ENCODE peak calls at places on chromosomes 1 and 21, in nine cellular contexts. One of them, this sample, is unnamed.

GRCh38 chr21:44931137-44931500 is 8.7 kb upstream of the SLX9 start:
- DNase-seq in GM04503: no peak
- DNase-seq in activated CD4-positive, alpha-beta T cell treated with anti-CD3 and anti-CD28 coated beads, Interleukin-2, amount 10 ng/mL, durations not matched to agents 7 days and 5 days: peak
- DNase-seq in right cardiac atrium: no peak
- DNase-seq in stimulated activated CD8-positive, alpha-beta memory T cell treated with anti-CD3 and anti-CD28 coated beads, Interleukin-2, amount 100 ng/mL, for 48 hours: no peak
- DNase-seq in natural killer cell: no peak
- DNase-seq in memory B cell: peak
- DNase-seq in A549: no peak
- DNase-seq in stimulated activated CD4-positive, alpha-beta T cell treated with anti-CD3 and anti-CD28 coated beads, Interleukin-12 subunit alpha, Interleukin-12 subunit beta, amount 100 ng/mL, for 48 hours: no peak
- DNase-seq in this sample: peak

GRCh38 chr1:247681288-247681897 is 1.9 kb upstream of the OR13G1 start:
- DNase-seq in natural killer cell: no peak
- DNase-seq in stimulated activated CD4-positive, alpha-beta T cell treated with anti-CD3 and anti-CD28 coated beads, Interleukin-12 subunit alpha, Interleukin-12 subunit beta, amount 100 ng/mL, for 48 hours: peak
- DNase-seq in activated CD4-positive, alpha-beta T cell treated with anti-CD3 and anti-CD28 coated beads, Interleukin-2, amount 10 ng/mL, durations not matched to agents 7 days and 5 days: peak
- DNase-seq in memory B cell: peak
- DNase-seq in A549: peak
- DNase-seq in right cardiac atrium: peak
- DNase-seq in GM04503: no peak
- DNase-seq in stimulated activated CD8-positive, alpha-beta memory T cell treated with anti-CD3 and anti-CD28 coated beads, Interleukin-2, amount 100 ng/mL, for 48 hours: no peak
- DNase-seq in this sample: peak

GRCh38 chr21:27108228-27108627 is 141.3 kb upstream of the ADAMTS5 start:
- DNase-seq in stimulated activated CD4-positive, alpha-beta T cell treated with anti-CD3 and anti-CD28 coated beads, Interleukin-12 subunit alpha, Interleukin-12 subunit beta, amount 100 ng/mL, for 48 hours: no peak
- DNase-seq in GM04503: no peak
- DNase-seq in A549: no peak
- DNase-seq in activated CD4-positive, alpha-beta T cell treated with anti-CD3 and anti-CD28 coated beads, Interleukin-2, amount 10 ng/mL, durations not matched to agents 7 days and 5 days: no peak
- DNase-seq in natural killer cell: no peak
- DNase-seq in right cardiac atrium: no peak
- DNase-seq in memory B cell: no peak
- DNase-seq in stimulated activated CD8-positive, alpha-beta memory T cell treated with anti-CD3 and anti-CD28 coated beads, Interleukin-2, amount 100 ng/mL, for 48 hours: no peak
- DNase-seq in this sample: no peak

GRCh38 chr1:10980094-10980577 is 32.3 kb upstream of the TARDBP start:
- DNase-seq in activated CD4-positive, alpha-beta T cell treated with anti-CD3 and anti-CD28 coated beads, Interleukin-2, amount 10 ng/mL, durations not matched to agents 7 days and 5 days: no peak
- DNase-seq in GM04503: peak
- DNase-seq in stimulated activated CD4-positive, alpha-beta T cell treated with anti-CD3 and anti-CD28 coated beads, Interleukin-12 subunit alpha, Interleukin-12 subunit beta, amount 100 ng/mL, for 48 hours: no peak
- DNase-seq in right cardiac atrium: peak
- DNase-seq in stimulated activated CD8-positive, alpha-beta memory T cell treated with anti-CD3 and anti-CD28 coated beads, Interleukin-2, amount 100 ng/mL, for 48 hours: no peak
- DNase-seq in natural killer cell: no peak
- DNase-seq in memory B cell: no peak
- DNase-seq in A549: no peak
- DNase-seq in this sample: no peak

GRCh38 chr1:168688679-168689657 is 40.0 kb downstream of the DPT start:
- DNase-seq in memory B cell: no peak
- DNase-seq in stimulated activated CD4-positive, alpha-beta T cell treated with anti-CD3 and anti-CD28 coated beads, Interleukin-12 subunit alpha, Interleukin-12 subunit beta, amount 100 ng/mL, for 48 hours: no peak
- DNase-seq in natural killer cell: no peak
- DNase-seq in right cardiac atrium: no peak
- DNase-seq in activated CD4-positive, alpha-beta T cell treated with anti-CD3 and anti-CD28 coated beads, Interleukin-2, amount 10 ng/mL, durations not matched to agents 7 days and 5 days: no peak
- DNase-seq in GM04503: no peak
- DNase-seq in A549: no peak
- DNase-seq in stimulated activated CD8-positive, alpha-beta memory T cell treated with anti-CD3 and anti-CD28 coated beads, Interleukin-2, amount 100 ng/mL, for 48 hours: no peak
- DNase-seq in this sample: no peak

GRCh38 chr1:245298781-245299180 is 144.0 kb downstream of the KIF26B start:
- DNase-seq in right cardiac atrium: no peak
- DNase-seq in natural killer cell: no peak
- DNase-seq in GM04503: peak
- DNase-seq in stimulated activated CD4-positive, alpha-beta T cell treated with anti-CD3 and anti-CD28 coated beads, Interleukin-12 subunit alpha, Interleukin-12 subunit beta, amount 100 ng/mL, for 48 hours: no peak
- DNase-seq in activated CD4-positive, alpha-beta T cell treated with anti-CD3 and anti-CD28 coated beads, Interleukin-2, amount 10 ng/mL, durations not matched to agents 7 days and 5 days: no peak
- DNase-seq in stimulated activated CD8-positive, alpha-beta memory T cell treated with anti-CD3 and anti-CD28 coated beads, Interleukin-2, amount 100 ng/mL, for 48 hours: no peak
- DNase-seq in A549: no peak
- DNase-seq in memory B cell: no peak
- DNase-seq in this sample: no peak

GRCh38 chr1:206029484-206029883 is 5.8 kb upstream of the CTSE start:
- DNase-seq in natural killer cell: no peak
- DNase-seq in GM04503: peak
- DNase-seq in activated CD4-positive, alpha-beta T cell treated with anti-CD3 and anti-CD28 coated beads, Interleukin-2, amount 10 ng/mL, durations not matched to agents 7 days and 5 days: no peak
- DNase-seq in stimulated activated CD4-positive, alpha-beta T cell treated with anti-CD3 and anti-CD28 coated beads, Interleukin-12 subunit alpha, Interleukin-12 subunit beta, amount 100 ng/mL, for 48 hours: no peak
- DNase-seq in A549: no peak
- DNase-seq in memory B cell: no peak
- DNase-seq in stimulated activated CD8-positive, alpha-beta memory T cell treated with anti-CD3 and anti-CD28 coated beads, Interleukin-2, amount 100 ng/mL, for 48 hours: no peak
- DNase-seq in right cardiac atrium: peak
- DNase-seq in this sample: no peak

GRCh38 chr1:21664806-21665588 is 4.2 kb downstream of the RAP1GAP start:
- DNase-seq in right cardiac atrium: no peak
- DNase-seq in A549: no peak
- DNase-seq in stimulated activated CD8-positive, alpha-beta memory T cell treated with anti-CD3 and anti-CD28 coated beads, Interleukin-2, amount 100 ng/mL, for 48 hours: no peak
- DNase-seq in natural killer cell: no peak
- DNase-seq in stimulated activated CD4-positive, alpha-beta T cell treated with anti-CD3 and anti-CD28 coated beads, Interleukin-12 subunit alpha, Interleukin-12 subunit beta, amount 100 ng/mL, for 48 hours: no peak
- DNase-seq in GM04503: no peak
- DNase-seq in memory B cell: no peak
- DNase-seq in activated CD4-positive, alpha-beta T cell treated with anti-CD3 and anti-CD28 coated beads, Interleukin-2, amount 10 ng/mL, durations not matched to agents 7 days and 5 days: no peak
- DNase-seq in this sample: no peak

GRCh38 chr1:42368096-42368795 is 12.3 kb upstream of the RIMKLA start:
- DNase-seq in GM04503: no peak
- DNase-seq in stimulated activated CD4-positive, alpha-beta T cell treated with anti-CD3 and anti-CD28 coated beads, Interleukin-12 subunit alpha, Interleukin-12 subunit beta, amount 100 ng/mL, for 48 hours: no peak
- DNase-seq in activated CD4-positive, alpha-beta T cell treated with anti-CD3 and anti-CD28 coated beads, Interleukin-2, amount 10 ng/mL, durations not matched to agents 7 days and 5 days: no peak
- DNase-seq in natural killer cell: no peak
- DNase-seq in stimulated activated CD8-positive, alpha-beta memory T cell treated with anti-CD3 and anti-CD28 coated beads, Interleukin-2, amount 100 ng/mL, for 48 hours: no peak
- DNase-seq in memory B cell: no peak
- DNase-seq in right cardiac atrium: no peak
- DNase-seq in A549: peak
- DNase-seq in this sample: no peak

GRCh38 chr1:221741364-221741970 is 422 bp downstream of the DUSP10 start:
- DNase-seq in activated CD4-positive, alpha-beta T cell treated with anti-CD3 and anti-CD28 coated beads, Interleukin-2, amount 10 ng/mL, durations not matched to agents 7 days and 5 days: no peak
- DNase-seq in stimulated activated CD8-positive, alpha-beta memory T cell treated with anti-CD3 and anti-CD28 coated beads, Interleukin-2, amount 100 ng/mL, for 48 hours: no peak
- DNase-seq in memory B cell: peak
- DNase-seq in right cardiac atrium: no peak
- DNase-seq in natural killer cell: peak
- DNase-seq in A549: no peak
- DNase-seq in GM04503: no peak
- DNase-seq in stimulated activated CD4-positive, alpha-beta T cell treated with anti-CD3 and anti-CD28 coated beads, Interleukin-12 subunit alpha, Interleukin-12 subunit beta, amount 100 ng/mL, for 48 hours: no peak
- DNase-seq in this sample: no peak

GRCh38 chr1:202207292-202207691 is 13.7 kb downstream of the LGR6 start:
- DNase-seq in activated CD4-positive, alpha-beta T cell treated with anti-CD3 and anti-CD28 coated beads, Interleukin-2, amount 10 ng/mL, durations not matched to agents 7 days and 5 days: no peak
- DNase-seq in natural killer cell: no peak
- DNase-seq in memory B cell: no peak
- DNase-seq in stimulated activated CD8-positive, alpha-beta memory T cell treated with anti-CD3 and anti-CD28 coated beads, Interleukin-2, amount 100 ng/mL, for 48 hours: no peak
- DNase-seq in right cardiac atrium: peak
- DNase-seq in GM04503: no peak
- DNase-seq in A549: peak
- DNase-seq in stimulated activated CD4-positive, alpha-beta T cell treated with anti-CD3 and anti-CD28 coated beads, Interleukin-12 subunit alpha, Interleukin-12 subunit beta, amount 100 ng/mL, for 48 hours: no peak
- DNase-seq in this sample: no peak

GRCh38 chr1:207952617-207953542 is 42.0 kb upstream of the CD34 start:
- DNase-seq in stimulated activated CD8-positive, alpha-beta memory T cell treated with anti-CD3 and anti-CD28 coated beads, Interleukin-2, amount 100 ng/mL, for 48 hours: no peak
- DNase-seq in memory B cell: no peak
- DNase-seq in A549: no peak
- DNase-seq in stimulated activated CD4-positive, alpha-beta T cell treated with anti-CD3 and anti-CD28 coated beads, Interleukin-12 subunit alpha, Interleukin-12 subunit beta, amount 100 ng/mL, for 48 hours: no peak
- DNase-seq in activated CD4-positive, alpha-beta T cell treated with anti-CD3 and anti-CD28 coated beads, Interleukin-2, amount 10 ng/mL, durations not matched to agents 7 days and 5 days: no peak
- DNase-seq in natural killer cell: no peak
- DNase-seq in GM04503: no peak
- DNase-seq in right cardiac atrium: no peak
- DNase-seq in this sample: no peak

GRCh38 chr1:240091614-240092300 is at the start of gene FMN2:
- DNase-seq in stimulated activated CD8-positive, alpha-beta memory T cell treated with anti-CD3 and anti-CD28 coated beads, Interleukin-2, amount 100 ng/mL, for 48 hours: no peak
- DNase-seq in activated CD4-positive, alpha-beta T cell treated with anti-CD3 and anti-CD28 coated beads, Interleukin-2, amount 10 ng/mL, durations not matched to agents 7 days and 5 days: no peak
- DNase-seq in natural killer cell: no peak
- DNase-seq in GM04503: no peak
- DNase-seq in A549: peak
- DNase-seq in right cardiac atrium: no peak
- DNase-seq in stimulated activated CD4-positive, alpha-beta T cell treated with anti-CD3 and anti-CD28 coated beads, Interleukin-12 subunit alpha, Interleukin-12 subunit beta, amount 100 ng/mL, for 48 hours: no peak
- DNase-seq in memory B cell: no peak
- DNase-seq in this sample: no peak

GRCh38 chr1:32949519-32949918 is 15.1 kb downstream of the RNF19B start:
- DNase-seq in memory B cell: no peak
- DNase-seq in natural killer cell: no peak
- DNase-seq in stimulated activated CD4-positive, alpha-beta T cell treated with anti-CD3 and anti-CD28 coated beads, Interleukin-12 subunit alpha, Interleukin-12 subunit beta, amount 100 ng/mL, for 48 hours: no peak
- DNase-seq in activated CD4-positive, alpha-beta T cell treated with anti-CD3 and anti-CD28 coated beads, Interleukin-2, amount 10 ng/mL, durations not matched to agents 7 days and 5 days: no peak
- DNase-seq in A549: no peak
- DNase-seq in GM04503: no peak
- DNase-seq in stimulated activated CD8-positive, alpha-beta memory T cell treated with anti-CD3 and anti-CD28 coated beads, Interleukin-2, amount 100 ng/mL, for 48 hours: no peak
- DNase-seq in right cardiac atrium: no peak
- DNase-seq in this sample: no peak

GRCh38 chr21:21165063-21165645 is 166.9 kb downstream of the NCAM2 start:
- DNase-seq in right cardiac atrium: peak
- DNase-seq in memory B cell: no peak
- DNase-seq in A549: no peak
- DNase-seq in natural killer cell: no peak
- DNase-seq in stimulated activated CD8-positive, alpha-beta memory T cell treated with anti-CD3 and anti-CD28 coated beads, Interleukin-2, amount 100 ng/mL, for 48 hours: no peak
- DNase-seq in GM04503: peak
- DNase-seq in activated CD4-positive, alpha-beta T cell treated with anti-CD3 and anti-CD28 coated beads, Interleukin-2, amount 10 ng/mL, durations not matched to agents 7 days and 5 days: no peak
- DNase-seq in stimulated activated CD4-positive, alpha-beta T cell treated with anti-CD3 and anti-CD28 coated beads, Interleukin-12 subunit alpha, Interleukin-12 subunit beta, amount 100 ng/mL, for 48 hours: no peak
- DNase-seq in this sample: no peak

GRCh38 chr1:221672160-221672762 is 69.6 kb downstream of the DUSP10 start:
- DNase-seq in memory B cell: no peak
- DNase-seq in stimulated activated CD8-positive, alpha-beta memory T cell treated with anti-CD3 and anti-CD28 coated beads, Interleukin-2, amount 100 ng/mL, for 48 hours: no peak
- DNase-seq in right cardiac atrium: no peak
- DNase-seq in activated CD4-positive, alpha-beta T cell treated with anti-CD3 and anti-CD28 coated beads, Interleukin-2, amount 10 ng/mL, durations not matched to agents 7 days and 5 days: no peak
- DNase-seq in A549: no peak
- DNase-seq in GM04503: no peak
- DNase-seq in natural killer cell: no peak
- DNase-seq in stimulated activated CD4-positive, alpha-beta T cell treated with anti-CD3 and anti-CD28 coated beads, Interleukin-12 subunit alpha, Interleukin-12 subunit beta, amount 100 ng/mL, for 48 hours: no peak
- DNase-seq in this sample: no peak

GRCh38 chr1:88175631-88176226 is 508.3 kb upstream of the PKN2 start:
- DNase-seq in A549: peak
- DNase-seq in GM04503: no peak
- DNase-seq in natural killer cell: no peak
- DNase-seq in memory B cell: no peak
- DNase-seq in right cardiac atrium: no peak
- DNase-seq in stimulated activated CD4-positive, alpha-beta T cell treated with anti-CD3 and anti-CD28 coated beads, Interleukin-12 subunit alpha, Interleukin-12 subunit beta, amount 100 ng/mL, for 48 hours: no peak
- DNase-seq in stimulated activated CD8-positive, alpha-beta memory T cell treated with anti-CD3 and anti-CD28 coated beads, Interleukin-2, amount 100 ng/mL, for 48 hours: no peak
- DNase-seq in activated CD4-positive, alpha-beta T cell treated with anti-CD3 and anti-CD28 coated beads, Interleukin-2, amount 10 ng/mL, durations not matched to agents 7 days and 5 days: no peak
- DNase-seq in this sample: no peak

GRCh38 chr1:24931481-24932221 is 1.6 kb upstream of the RUNX3 start:
- DNase-seq in activated CD4-positive, alpha-beta T cell treated with anti-CD3 and anti-CD28 coated beads, Interleukin-2, amount 10 ng/mL, durations not matched to agents 7 days and 5 days: no peak
- DNase-seq in A549: no peak
- DNase-seq in stimulated activated CD8-positive, alpha-beta memory T cell treated with anti-CD3 and anti-CD28 coated beads, Interleukin-2, amount 100 ng/mL, for 48 hours: no peak
- DNase-seq in natural killer cell: no peak
- DNase-seq in right cardiac atrium: no peak
- DNase-seq in stimulated activated CD4-positive, alpha-beta T cell treated with anti-CD3 and anti-CD28 coated beads, Interleukin-12 subunit alpha, Interleukin-12 subunit beta, amount 100 ng/mL, for 48 hours: no peak
- DNase-seq in memory B cell: no peak
- DNase-seq in GM04503: no peak
- DNase-seq in this sample: no peak

GRCh38 chr1:243496173-243496553 is 240.3 kb downstream of the SDCCAG8 start:
- DNase-seq in right cardiac atrium: peak
- DNase-seq in GM04503: no peak
- DNase-seq in memory B cell: no peak
- DNase-seq in natural killer cell: no peak
- DNase-seq in stimulated activated CD8-positive, alpha-beta memory T cell treated with anti-CD3 and anti-CD28 coated beads, Interleukin-2, amount 100 ng/mL, for 48 hours: no peak
- DNase-seq in stimulated activated CD4-positive, alpha-beta T cell treated with anti-CD3 and anti-CD28 coated beads, Interleukin-12 subunit alpha, Interleukin-12 subunit beta, amount 100 ng/mL, for 48 hours: no peak
- DNase-seq in activated CD4-positive, alpha-beta T cell treated with anti-CD3 and anti-CD28 coated beads, Interleukin-2, amount 10 ng/mL, durations not matched to agents 7 days and 5 days: no peak
- DNase-seq in A549: no peak
- DNase-seq in this sample: no peak

GRCh38 chr1:92989936-92990582 is 28.8 kb upstream of the DIPK1A start:
- DNase-seq in natural killer cell: no peak
- DNase-seq in activated CD4-positive, alpha-beta T cell treated with anti-CD3 and anti-CD28 coated beads, Interleukin-2, amount 10 ng/mL, durations not matched to agents 7 days and 5 days: no peak
- DNase-seq in stimulated activated CD4-positive, alpha-beta T cell treated with anti-CD3 and anti-CD28 coated beads, Interleukin-12 subunit alpha, Interleukin-12 subunit beta, amount 100 ng/mL, for 48 hours: no peak
- DNase-seq in stimulated activated CD8-positive, alpha-beta memory T cell treated with anti-CD3 and anti-CD28 coated beads, Interleukin-2, amount 100 ng/mL, for 48 hours: no peak
- DNase-seq in A549: no peak
- DNase-seq in GM04503: no peak
- DNase-seq in memory B cell: no peak
- DNase-seq in right cardiac atrium: no peak
- DNase-seq in this sample: no peak

GRCh38 chr1:11355594-11356467 is 82.8 kb downstream of the UBIAD1 start:
- DNase-seq in memory B cell: no peak
- DNase-seq in stimulated activated CD8-positive, alpha-beta memory T cell treated with anti-CD3 and anti-CD28 coated beads, Interleukin-2, amount 100 ng/mL, for 48 hours: no peak
- DNase-seq in right cardiac atrium: no peak
- DNase-seq in GM04503: no peak
- DNase-seq in A549: no peak
- DNase-seq in stimulated activated CD4-positive, alpha-beta T cell treated with anti-CD3 and anti-CD28 coated beads, Interleukin-12 subunit alpha, Interleukin-12 subunit beta, amount 100 ng/mL, for 48 hours: no peak
- DNase-seq in activated CD4-positive, alpha-beta T cell treated with anti-CD3 and anti-CD28 coated beads, Interleukin-2, amount 10 ng/mL, durations not matched to agents 7 days and 5 days: no peak
- DNase-seq in natural killer cell: no peak
- DNase-seq in this sample: no peak

GRCh38 chr1:214808845-214809460 is 206.0 kb downstream of the CENPF start:
- DNase-seq in natural killer cell: no peak
- DNase-seq in GM04503: no peak
- DNase-seq in memory B cell: no peak
- DNase-seq in stimulated activated CD8-positive, alpha-beta memory T cell treated with anti-CD3 and anti-CD28 coated beads, Interleukin-2, amount 100 ng/mL, for 48 hours: no peak
- DNase-seq in stimulated activated CD4-positive, alpha-beta T cell treated with anti-CD3 and anti-CD28 coated beads, Interleukin-12 subunit alpha, Interleukin-12 subunit beta, amount 100 ng/mL, for 48 hours: no peak
- DNase-seq in right cardiac atrium: no peak
- DNase-seq in activated CD4-positive, alpha-beta T cell treated with anti-CD3 and anti-CD28 coated beads, Interleukin-2, amount 10 ng/mL, durations not matched to agents 7 days and 5 days: no peak
- DNase-seq in A549: peak
- DNase-seq in this sample: no peak

GRCh38 chr1:56286956-56287355 is 292.4 kb downstream of the PLPP3 start:
- DNase-seq in activated CD4-positive, alpha-beta T cell treated with anti-CD3 and anti-CD28 coated beads, Interleukin-2, amount 10 ng/mL, durations not matched to agents 7 days and 5 days: no peak
- DNase-seq in memory B cell: no peak
- DNase-seq in stimulated activated CD4-positive, alpha-beta T cell treated with anti-CD3 and anti-CD28 coated beads, Interleukin-12 subunit alpha, Interleukin-12 subunit beta, amount 100 ng/mL, for 48 hours: no peak
- DNase-seq in right cardiac atrium: no peak
- DNase-seq in natural killer cell: no peak
- DNase-seq in GM04503: no peak
- DNase-seq in A549: no peak
- DNase-seq in stimulated activated CD8-positive, alpha-beta memory T cell treated with anti-CD3 and anti-CD28 coated beads, Interleukin-2, amount 100 ng/mL, for 48 hours: no peak
- DNase-seq in this sample: no peak

GRCh38 chr1:226520640-226521355 is 27.8 kb upstream of the STUM start:
- DNase-seq in stimulated activated CD4-positive, alpha-beta T cell treated with anti-CD3 and anti-CD28 coated beads, Interleukin-12 subunit alpha, Interleukin-12 subunit beta, amount 100 ng/mL, for 48 hours: no peak
- DNase-seq in stimulated activated CD8-positive, alpha-beta memory T cell treated with anti-CD3 and anti-CD28 coated beads, Interleukin-2, amount 100 ng/mL, for 48 hours: no peak
- DNase-seq in natural killer cell: no peak
- DNase-seq in activated CD4-positive, alpha-beta T cell treated with anti-CD3 and anti-CD28 coated beads, Interleukin-2, amount 10 ng/mL, durations not matched to agents 7 days and 5 days: no peak
- DNase-seq in A549: no peak
- DNase-seq in right cardiac atrium: no peak
- DNase-seq in memory B cell: no peak
- DNase-seq in GM04503: no peak
- DNase-seq in this sample: no peak

GRCh38 chr1:165034136-165034535 is 322.4 kb downstream of the LMX1A start:
- DNase-seq in memory B cell: no peak
- DNase-seq in activated CD4-positive, alpha-beta T cell treated with anti-CD3 and anti-CD28 coated beads, Interleukin-2, amount 10 ng/mL, durations not matched to agents 7 days and 5 days: no peak
- DNase-seq in stimulated activated CD4-positive, alpha-beta T cell treated with anti-CD3 and anti-CD28 coated beads, Interleukin-12 subunit alpha, Interleukin-12 subunit beta, amount 100 ng/mL, for 48 hours: no peak
- DNase-seq in A549: no peak
- DNase-seq in stimulated activated CD8-positive, alpha-beta memory T cell treated with anti-CD3 and anti-CD28 coated beads, Interleukin-2, amount 100 ng/mL, for 48 hours: no peak
- DNase-seq in GM04503: no peak
- DNase-seq in natural killer cell: no peak
- DNase-seq in right cardiac atrium: no peak
- DNase-seq in this sample: no peak

GRCh38 chr1:161038523-161039153 is at the start of gene TSTD1:
- DNase-seq in GM04503: no peak
- DNase-seq in stimulated activated CD4-positive, alpha-beta T cell treated with anti-CD3 and anti-CD28 coated beads, Interleukin-12 subunit alpha, Interleukin-12 subunit beta, amount 100 ng/mL, for 48 hours: peak
- DNase-seq in memory B cell: peak
- DNase-seq in activated CD4-positive, alpha-beta T cell treated with anti-CD3 and anti-CD28 coated beads, Interleukin-2, amount 10 ng/mL, durations not matched to agents 7 days and 5 days: peak
- DNase-seq in stimulated activated CD8-positive, alpha-beta memory T cell treated with anti-CD3 and anti-CD28 coated beads, Interleukin-2, amount 100 ng/mL, for 48 hours: peak
- DNase-seq in natural killer cell: peak
- DNase-seq in A549: no peak
- DNase-seq in right cardiac atrium: peak
- DNase-seq in this sample: peak

GRCh38 chr21:45390831-45391742 is 13.9 kb upstream of the COL18A1 start:
- DNase-seq in memory B cell: no peak
- DNase-seq in natural killer cell: no peak
- DNase-seq in stimulated activated CD4-positive, alpha-beta T cell treated with anti-CD3 and anti-CD28 coated beads, Interleukin-12 subunit alpha, Interleukin-12 subunit beta, amount 100 ng/mL, for 48 hours: no peak
- DNase-seq in activated CD4-positive, alpha-beta T cell treated with anti-CD3 and anti-CD28 coated beads, Interleukin-2, amount 10 ng/mL, durations not matched to agents 7 days and 5 days: no peak
- DNase-seq in stimulated activated CD8-positive, alpha-beta memory T cell treated with anti-CD3 and anti-CD28 coated beads, Interleukin-2, amount 100 ng/mL, for 48 hours: no peak
- DNase-seq in right cardiac atrium: peak
- DNase-seq in A549: no peak
- DNase-seq in GM04503: no peak
- DNase-seq in this sample: no peak

GRCh38 chr1:226873771-226874578 is 3.6 kb downstream of the PSEN2 start:
- DNase-seq in memory B cell: no peak
- DNase-seq in GM04503: no peak
- DNase-seq in stimulated activated CD4-positive, alpha-beta T cell treated with anti-CD3 and anti-CD28 coated beads, Interleukin-12 subunit alpha, Interleukin-12 subunit beta, amount 100 ng/mL, for 48 hours: no peak
- DNase-seq in right cardiac atrium: no peak
- DNase-seq in A549: no peak
- DNase-seq in stimulated activated CD8-positive, alpha-beta memory T cell treated with anti-CD3 and anti-CD28 coated beads, Interleukin-2, amount 100 ng/mL, for 48 hours: no peak
- DNase-seq in natural killer cell: no peak
- DNase-seq in activated CD4-positive, alpha-beta T cell treated with anti-CD3 and anti-CD28 coated beads, Interleukin-2, amount 10 ng/mL, durations not matched to agents 7 days and 5 days: no peak
- DNase-seq in this sample: no peak

GRCh38 chr1:214707306-214708087 is 104.5 kb downstream of the CENPF start:
- DNase-seq in right cardiac atrium: no peak
- DNase-seq in memory B cell: no peak
- DNase-seq in natural killer cell: no peak
- DNase-seq in GM04503: peak
- DNase-seq in stimulated activated CD8-positive, alpha-beta memory T cell treated with anti-CD3 and anti-CD28 coated beads, Interleukin-2, amount 100 ng/mL, for 48 hours: no peak
- DNase-seq in stimulated activated CD4-positive, alpha-beta T cell treated with anti-CD3 and anti-CD28 coated beads, Interleukin-12 subunit alpha, Interleukin-12 subunit beta, amount 100 ng/mL, for 48 hours: no peak
- DNase-seq in activated CD4-positive, alpha-beta T cell treated with anti-CD3 and anti-CD28 coated beads, Interleukin-2, amount 10 ng/mL, durations not matched to agents 7 days and 5 days: no peak
- DNase-seq in A549: no peak
- DNase-seq in this sample: no peak

GRCh38 chr1:218397752-218398339 is 52.7 kb downstream of the TGFB2 start:
- DNase-seq in stimulated activated CD4-positive, alpha-beta T cell treated with anti-CD3 and anti-CD28 coated beads, Interleukin-12 subunit alpha, Interleukin-12 subunit beta, amount 100 ng/mL, for 48 hours: no peak
- DNase-seq in GM04503: no peak
- DNase-seq in right cardiac atrium: no peak
- DNase-seq in A549: peak
- DNase-seq in activated CD4-positive, alpha-beta T cell treated with anti-CD3 and anti-CD28 coated beads, Interleukin-2, amount 10 ng/mL, durations not matched to agents 7 days and 5 days: no peak
- DNase-seq in memory B cell: no peak
- DNase-seq in natural killer cell: no peak
- DNase-seq in stimulated activated CD8-positive, alpha-beta memory T cell treated with anti-CD3 and anti-CD28 coated beads, Interleukin-2, amount 100 ng/mL, for 48 hours: no peak
- DNase-seq in this sample: no peak

GRCh38 chr1:218498061-218498938 is 153.2 kb downstream of the TGFB2 start:
- DNase-seq in natural killer cell: no peak
- DNase-seq in A549: peak
- DNase-seq in stimulated activated CD4-positive, alpha-beta T cell treated with anti-CD3 and anti-CD28 coated beads, Interleukin-12 subunit alpha, Interleukin-12 subunit beta, amount 100 ng/mL, for 48 hours: no peak
- DNase-seq in memory B cell: no peak
- DNase-seq in right cardiac atrium: no peak
- DNase-seq in stimulated activated CD8-positive, alpha-beta memory T cell treated with anti-CD3 and anti-CD28 coated beads, Interleukin-2, amount 100 ng/mL, for 48 hours: no peak
- DNase-seq in GM04503: no peak
- DNase-seq in activated CD4-positive, alpha-beta T cell treated with anti-CD3 and anti-CD28 coated beads, Interleukin-2, amount 10 ng/mL, durations not matched to agents 7 days and 5 days: no peak
- DNase-seq in this sample: no peak